ENCODE peak calls at places on chromosomes 4 and X, in seven cellular contexts. One of them, this sample, is unnamed.

GRCh38 chrX:129719931-129720520 is 18.8 kb upstream of the XPNPEP2 start:
- DNase-seq in suprapubic skin: no peak
- DNase-seq in stomach: no peak
- DNase-seq in endothelial cell of umbilical vein: peak; percentile 54
- DNase-seq in HCT116: no peak
- DNase-seq in breast epithelium: no peak
- DNase-seq in upper lobe of left lung: no peak
- DNase-seq in this sample: no peak

GRCh38 chrX:149314031-149314430 is 191.1 kb downstream of the IDS start:
- DNase-seq in breast epithelium: no peak
- DNase-seq in endothelial cell of umbilical vein: no peak
- DNase-seq in HCT116: no peak
- DNase-seq in suprapubic skin: no peak
- DNase-seq in upper lobe of left lung: no peak
- DNase-seq in stomach: no peak
- DNase-seq in this sample: no peak

GRCh38 chr4:108931926-108932325 is 169.1 kb upstream of the ETNPPL start:
- DNase-seq in upper lobe of left lung: no peak
- DNase-seq in HCT116: no peak
- DNase-seq in endothelial cell of umbilical vein: no peak
- DNase-seq in suprapubic skin: no peak
- DNase-seq in stomach: no peak
- DNase-seq in breast epithelium: no peak
- DNase-seq in this sample: no peak

GRCh38 chrX:120316587-120317283 is 5.5 kb upstream of the TMEM255A start:
- DNase-seq in endothelial cell of umbilical vein: no peak
- DNase-seq in suprapubic skin: no peak
- DNase-seq in upper lobe of left lung: no peak
- DNase-seq in stomach: no peak
- DNase-seq in HCT116: peak; percentile 41
- DNase-seq in breast epithelium: no peak
- DNase-seq in this sample: no peak

GRCh38 chr4:20532871-20533870 is 167.1 kb upstream of the PACRGL start:
- DNase-seq in HCT116: no peak
- DNase-seq in stomach: no peak
- DNase-seq in upper lobe of left lung: no peak
- DNase-seq in suprapubic skin: no peak
- DNase-seq in endothelial cell of umbilical vein: no peak
- DNase-seq in breast epithelium: no peak
- DNase-seq in this sample: no peak

GRCh38 chr4:125676156-125676555 is 361.4 kb downstream of the FAT4 start:
- DNase-seq in endothelial cell of umbilical vein: no peak
- DNase-seq in suprapubic skin: no peak
- DNase-seq in HCT116: no peak
- DNase-seq in upper lobe of left lung: no peak
- DNase-seq in breast epithelium: no peak
- DNase-seq in stomach: no peak
- DNase-seq in this sample: no peak

GRCh38 chrX:131747173-131747572 is 203.3 kb downstream of the OR13H1 start:
- DNase-seq in suprapubic skin: peak; percentile 70
- DNase-seq in HCT116: no peak
- DNase-seq in stomach: peak; percentile 76
- DNase-seq in breast epithelium: peak; percentile 79
- DNase-seq in upper lobe of left lung: peak; percentile 75
- DNase-seq in endothelial cell of umbilical vein: no peak
- DNase-seq in this sample: no peak

GRCh38 chr4:101020956-101021355 is 326.4 kb downstream of the PPP3CA start:
- DNase-seq in endothelial cell of umbilical vein: peak; percentile 94
- DNase-seq in suprapubic skin: no peak
- DNase-seq in upper lobe of left lung: no peak
- DNase-seq in stomach: no peak
- DNase-seq in HCT116: peak; percentile 79
- DNase-seq in breast epithelium: no peak
- DNase-seq in this sample: no peak

GRCh38 chr4:156778606-156779005 is 193.0 kb downstream of the PDGFC start:
- DNase-seq in suprapubic skin: no peak
- DNase-seq in breast epithelium: no peak
- DNase-seq in HCT116: no peak
- DNase-seq in endothelial cell of umbilical vein: no peak
- DNase-seq in stomach: no peak
- DNase-seq in upper lobe of left lung: no peak
- DNase-seq in this sample: no peak

GRCh38 chrX:107978707-107979307 is 3.4 kb downstream of the TEX13B start:
- DNase-seq in breast epithelium: no peak
- DNase-seq in endothelial cell of umbilical vein: peak; percentile 23
- DNase-seq in upper lobe of left lung: no peak
- DNase-seq in HCT116: peak; percentile 12
- DNase-seq in stomach: no peak
- DNase-seq in suprapubic skin: no peak
- DNase-seq in this sample: no peak

GRCh38 chr4:61224573-61224972 is 24.4 kb downstream of the ADGRL3 start:
- DNase-seq in endothelial cell of umbilical vein: no peak
- DNase-seq in HCT116: no peak
- DNase-seq in suprapubic skin: no peak
- DNase-seq in stomach: no peak
- DNase-seq in upper lobe of left lung: no peak
- DNase-seq in breast epithelium: no peak
- DNase-seq in this sample: no peak

GRCh38 chr4:166121897-166122296 is 248.9 kb downstream of the TLL1 start:
- DNase-seq in suprapubic skin: no peak
- DNase-seq in breast epithelium: no peak
- DNase-seq in HCT116: no peak
- DNase-seq in stomach: no peak
- DNase-seq in endothelial cell of umbilical vein: no peak
- DNase-seq in upper lobe of left lung: no peak
- DNase-seq in this sample: no peak

GRCh38 chr4:82124365-82124764 is 249.4 kb downstream of the HNRNPD start:
- DNase-seq in breast epithelium: no peak
- DNase-seq in HCT116: no peak
- DNase-seq in stomach: no peak
- DNase-seq in suprapubic skin: no peak
- DNase-seq in endothelial cell of umbilical vein: no peak
- DNase-seq in upper lobe of left lung: no peak
- DNase-seq in this sample: no peak

GRCh38 chr4:7759221-7759620 is 180.4 kb downstream of the AFAP1 start:
- DNase-seq in upper lobe of left lung: no peak
- DNase-seq in breast epithelium: no peak
- DNase-seq in HCT116: no peak
- DNase-seq in endothelial cell of umbilical vein: no peak
- DNase-seq in suprapubic skin: no peak
- DNase-seq in stomach: no peak
- DNase-seq in this sample: no peak

GRCh38 chrX:46796574-46797191 is 37.8 kb upstream of the SLC9A7 start:
- DNase-seq in HCT116: peak; percentile 36
- DNase-seq in upper lobe of left lung: peak; percentile 69
- DNase-seq in suprapubic skin: peak; percentile 79
- DNase-seq in stomach: peak; percentile 87
- DNase-seq in breast epithelium: peak; percentile 68
- DNase-seq in endothelial cell of umbilical vein: peak; percentile 67
- DNase-seq in this sample: no peak

DNA sequence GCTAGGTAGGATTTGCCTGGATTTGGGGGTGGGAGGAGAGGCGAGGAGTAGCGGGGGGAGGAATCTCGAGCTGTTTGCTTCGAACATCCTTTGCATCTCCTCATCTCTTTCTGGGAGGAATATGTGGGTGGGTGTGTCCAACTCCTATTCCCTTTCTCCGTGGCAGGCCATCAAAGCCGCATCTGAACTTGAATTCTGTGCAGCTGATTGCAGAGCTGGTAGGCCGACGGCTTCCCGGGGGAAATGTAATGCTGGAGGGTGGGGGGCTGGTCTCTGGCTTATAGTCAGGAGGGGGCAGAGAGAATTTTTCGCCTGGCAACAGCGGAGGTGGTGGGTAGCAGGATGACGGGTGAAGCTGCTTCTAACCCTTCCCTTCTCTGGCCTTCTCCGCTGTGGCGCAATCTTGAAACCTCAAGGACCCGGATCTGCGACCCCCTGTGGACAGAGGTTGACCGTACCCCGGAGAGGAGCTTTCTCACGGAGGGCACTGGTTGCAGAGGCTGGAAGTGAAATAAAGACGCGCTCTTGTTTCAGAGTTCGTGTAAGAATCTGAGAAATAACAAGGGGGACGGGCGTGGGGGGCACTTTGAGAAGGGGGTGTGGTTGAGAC is 654 bp downstream of the ZCCHC12 start:
- DNase-seq in HCT116: no peak
- DNase-seq in endothelial cell of umbilical vein: no peak
- DNase-seq in stomach: no peak
- DNase-seq in breast epithelium: no peak
- DNase-seq in suprapubic skin: no peak
- DNase-seq in upper lobe of left lung: no peak
- DNase-seq in this sample: no peak
- TF ChIP-seq CTCF in HCT116: no peak
- TF ChIP-seq CTCF in endothelial cell of umbilical vein: no peak
- TF ChIP-seq CTCF in stomach: no peak
- TF ChIP-seq CTCF in breast epithelium: no peak
- TF ChIP-seq CTCF in suprapubic skin: no peak
- TF ChIP-seq CTCF in upper lobe of left lung: no peak
- TF ChIP-seq CTCF in this sample: no peak

GRCh38 chr4:57039345-57039744 is 60.6 kb downstream of the POLR2B start:
- DNase-seq in breast epithelium: no peak
- DNase-seq in suprapubic skin: no peak
- DNase-seq in upper lobe of left lung: no peak
- DNase-seq in HCT116: no peak
- DNase-seq in endothelial cell of umbilical vein: no peak
- DNase-seq in stomach: no peak
- DNase-seq in this sample: no peak

GRCh38 chr4:57034571-57034970 is 55.9 kb downstream of the POLR2B start:
- DNase-seq in stomach: no peak
- DNase-seq in HCT116: no peak
- DNase-seq in upper lobe of left lung: no peak
- DNase-seq in suprapubic skin: no peak
- DNase-seq in endothelial cell of umbilical vein: no peak
- DNase-seq in breast epithelium: no peak
- DNase-seq in this sample: no peak

GRCh38 chr4:57043304-57044251 is 64.9 kb downstream of the POLR2B start:
- DNase-seq in stomach: no peak
- DNase-seq in endothelial cell of umbilical vein: peak; percentile 82
- DNase-seq in HCT116: no peak
- DNase-seq in breast epithelium: peak; percentile 18
- DNase-seq in upper lobe of left lung: no peak
- DNase-seq in suprapubic skin: no peak
- DNase-seq in this sample: no peak

GRCh38 chr4:57040510-57040909 is 61.8 kb downstream of the POLR2B start:
- DNase-seq in stomach: no peak
- DNase-seq in suprapubic skin: no peak
- DNase-seq in breast epithelium: no peak
- DNase-seq in endothelial cell of umbilical vein: no peak
- DNase-seq in upper lobe of left lung: no peak
- DNase-seq in HCT116: no peak
- DNase-seq in this sample: no peak

GRCh38 chr4:57037982-57038604 is 59.4 kb downstream of the POLR2B start:
- DNase-seq in breast epithelium: peak; percentile 41
- DNase-seq in suprapubic skin: no peak
- DNase-seq in endothelial cell of umbilical vein: peak; percentile 59
- DNase-seq in upper lobe of left lung: peak; percentile 57
- DNase-seq in HCT116: peak; percentile 23
- DNase-seq in stomach: peak; percentile 67
- DNase-seq in this sample: no peak
- TF ChIP-seq POLR2AphosphoS5 in breast epithelium: no peak
- TF ChIP-seq POLR2AphosphoS5 in suprapubic skin: no peak
- TF ChIP-seq POLR2AphosphoS5 in endothelial cell of umbilical vein: no peak
- TF ChIP-seq POLR2AphosphoS5 in upper lobe of left lung: no peak
- TF ChIP-seq POLR2AphosphoS5 in HCT116: no peak
- TF ChIP-seq POLR2AphosphoS5 in stomach: no peak
- TF ChIP-seq POLR2AphosphoS5 in this sample: no peak

GRCh38 chr4:180059216-180059881 is 2183.9 kb upstream of the TENM3 start:
- DNase-seq in upper lobe of left lung: no peak
- DNase-seq in endothelial cell of umbilical vein: no peak
- DNase-seq in suprapubic skin: no peak
- DNase-seq in HCT116: no peak
- DNase-seq in stomach: no peak
- DNase-seq in breast epithelium: no peak
- DNase-seq in this sample: no peak
- TF ChIP-seq CTCF in upper lobe of left lung: no peak
- TF ChIP-seq CTCF in endothelial cell of umbilical vein: no peak
- TF ChIP-seq CTCF in suprapubic skin: no peak
- TF ChIP-seq CTCF in HCT116: no peak
- TF ChIP-seq CTCF in stomach: no peak
- TF ChIP-seq CTCF in breast epithelium: no peak
- TF ChIP-seq CTCF in this sample: no peak

DNA sequence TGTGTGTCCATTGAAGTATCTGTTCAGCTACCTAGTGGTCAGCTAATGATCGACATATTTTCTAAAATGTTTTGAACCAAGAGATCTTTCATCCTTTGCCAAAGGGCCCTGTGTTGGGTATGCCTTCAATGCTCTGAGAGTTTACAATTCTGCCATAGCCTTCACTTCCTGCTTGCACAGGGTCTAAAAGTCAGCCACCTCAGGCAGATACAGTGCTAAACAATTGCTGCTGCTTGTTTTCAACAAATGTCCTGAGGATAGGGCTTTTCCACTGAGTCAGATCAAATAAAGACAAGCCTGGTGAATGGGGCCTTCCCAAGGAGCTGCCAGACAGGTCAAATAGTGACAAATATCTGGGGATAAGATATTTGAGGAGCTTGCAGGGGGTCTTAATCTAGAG is 16.7 kb downstream of the AMMECR1 start:
- DNase-seq in breast epithelium: no peak
- DNase-seq in HCT116: no peak
- DNase-seq in endothelial cell of umbilical vein: no peak
- DNase-seq in stomach: no peak
- DNase-seq in upper lobe of left lung: no peak
- DNase-seq in suprapubic skin: no peak
- DNase-seq in this sample: no peak
- TF ChIP-seq POLR2AphosphoS5 in breast epithelium: no peak
- TF ChIP-seq POLR2AphosphoS5 in HCT116: no peak
- TF ChIP-seq POLR2AphosphoS5 in endothelial cell of umbilical vein: no peak
- TF ChIP-seq POLR2AphosphoS5 in stomach: no peak
- TF ChIP-seq POLR2AphosphoS5 in upper lobe of left lung: no peak
- TF ChIP-seq POLR2AphosphoS5 in suprapubic skin: no peak
- TF ChIP-seq POLR2AphosphoS5 in this sample: no peak

GRCh38 chr4:6109842-6110560 is 90.3 kb downstream of the JAKMIP1 start:
- DNase-seq in upper lobe of left lung: no peak
- DNase-seq in HCT116: peak; percentile 65
- DNase-seq in stomach: peak; percentile 75
- DNase-seq in breast epithelium: no peak
- DNase-seq in suprapubic skin: no peak
- DNase-seq in endothelial cell of umbilical vein: no peak
- DNase-seq in this sample: no peak
- TF ChIP-seq CTCF in upper lobe of left lung: peak; percentile 43
- TF ChIP-seq CTCF in HCT116: peak; percentile 76
- TF ChIP-seq CTCF in stomach: peak; percentile 43
- TF ChIP-seq CTCF in breast epithelium: no peak
- TF ChIP-seq CTCF in suprapubic skin: peak; percentile 32
- TF ChIP-seq CTCF in endothelial cell of umbilical vein: no peak
- TF ChIP-seq CTCF in this sample: no peak

GRCh38 chr4:184282251-184282713 is 64.6 kb upstream of the ENPP6 start:
- DNase-seq in endothelial cell of umbilical vein: no peak
- DNase-seq in HCT116: no peak
- DNase-seq in breast epithelium: no peak
- DNase-seq in upper lobe of left lung: peak; percentile 68
- DNase-seq in stomach: peak; percentile 63
- DNase-seq in suprapubic skin: no peak
- DNase-seq in this sample: no peak
- TF ChIP-seq POLR2AphosphoS5 in endothelial cell of umbilical vein: no peak
- TF ChIP-seq POLR2AphosphoS5 in HCT116: no peak
- TF ChIP-seq POLR2AphosphoS5 in breast epithelium: no peak
- TF ChIP-seq POLR2AphosphoS5 in upper lobe of left lung: no peak
- TF ChIP-seq POLR2AphosphoS5 in stomach: no peak
- TF ChIP-seq POLR2AphosphoS5 in suprapubic skin: no peak
- TF ChIP-seq POLR2AphosphoS5 in this sample: no peak